ENCODE peak calls at places on chromosomes 7 and 10, in nine cellular contexts. M is transverse colon; D is CD8-positive, alpha-beta memory T cell; B is neural progenitor cell; K is heart left ventricle; C is neuronal stem cell; V is esophagus squamous epithelium; J is colonic mucosa; E is suprapubic skin. L is an unnamed sample. For H3K4me1 and H3K9me3, the result is how much of the 10 kb centered on the place peaks cover.

GRCh38 chr7:38306136-38306535 is 32.7 kb upstream of the TARP start:
- DNase-seq in C (no peak), M (no peak), K (no peak), J (no peak), B (no peak), D (no peak), E (no peak), V (no peak), L (no peak)

GRCh38 chr10:11186330-11186729 is 168.7 kb downstream of the CELF2 start:
- DNase-seq in K (no peak), C (no peak), E (no peak), B (no peak), V (no peak), J (no peak), M (no peak), D (no peak), L (no peak)

GRCh38 chr10:103792547-103792946 is 62.8 kb downstream of the SH3PXD2A start:
- DNase-seq in M (no peak), B (no peak), D (no peak), V (no peak), K (no peak), J (no peak), E (peak), C (no peak), L (no peak)

GRCh38 chr10:120012566-120012965 is 120.0 kb downstream of the SEC23IP start:
- DNase-seq in K (no peak), B (no peak), J (no peak), D (no peak), C (no peak), M (no peak), E (no peak), V (no peak), L (no peak)

GRCh38 chr10:127115086-127115485 is 81.3 kb downstream of the INSYN2A start:
- DNase-seq in B (no peak), D (no peak), J (no peak), M (no peak), K (no peak), E (no peak), C (no peak), V (no peak), L (no peak)

GRCh38 chr10:44706745-44707144 is 204.4 kb upstream of the TMEM72 start:
- DNase-seq in B (no peak), M (no peak), C (no peak), D (no peak), J (no peak), K (no peak), E (no peak), V (no peak), L (no peak)

GRCh38 chr7:36939816-36940215 is 215.5 kb upstream of the AOAH start:
- DNase-seq in M (no peak), D (no peak), J (no peak), V (no peak), B (no peak), E (no peak), K (no peak), C (no peak), L (no peak)

GRCh38 chr7:6705959-6706665 is 635 bp downstream of the ZNF12 start:
- DNase-seq in E (peak), B (peak), V (no peak), K (peak), J (peak), C (no peak), D (peak), M (peak), L (peak)

GRCh38 chr10:73859441-73860049 is 14.8 kb downstream of the CAMK2G start:
- DNase-seq in J (no peak), K (no peak), B (no peak), V (no peak), D (peak), C (no peak), M (peak), E (no peak), L (no peak)

DNA sequence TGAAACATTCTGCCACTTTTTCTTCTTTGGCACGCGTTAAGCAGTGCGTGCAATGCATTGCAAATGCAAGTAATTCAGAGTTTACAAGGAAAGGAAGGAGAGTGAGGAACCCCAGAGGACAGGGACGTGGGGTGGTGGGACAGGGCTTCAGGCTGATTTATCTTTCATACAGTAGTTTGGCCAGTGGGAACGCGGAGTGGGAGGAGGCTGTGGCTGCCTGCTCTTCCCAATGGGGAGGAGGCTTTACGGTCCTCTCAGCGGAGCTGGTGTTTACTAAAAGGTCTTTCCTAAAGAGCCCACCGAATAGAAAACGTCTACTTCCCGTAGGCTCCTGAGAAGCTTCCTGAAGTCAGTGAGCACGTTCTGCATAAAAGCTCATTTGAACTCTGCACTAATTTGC is 287.0 kb downstream of the DPP6 start:
- DNase-seq in M (no peak), K (no peak), B (no peak), D (no peak), J (no peak), C (no peak), E (no peak), V (no peak), L (no peak)
- H3K4me1 ChIP-seq in M (under half), K (under half), B (under half), D (under half), J (under half), C (under half), E (under half), V (under half), L (under half)

DNA sequence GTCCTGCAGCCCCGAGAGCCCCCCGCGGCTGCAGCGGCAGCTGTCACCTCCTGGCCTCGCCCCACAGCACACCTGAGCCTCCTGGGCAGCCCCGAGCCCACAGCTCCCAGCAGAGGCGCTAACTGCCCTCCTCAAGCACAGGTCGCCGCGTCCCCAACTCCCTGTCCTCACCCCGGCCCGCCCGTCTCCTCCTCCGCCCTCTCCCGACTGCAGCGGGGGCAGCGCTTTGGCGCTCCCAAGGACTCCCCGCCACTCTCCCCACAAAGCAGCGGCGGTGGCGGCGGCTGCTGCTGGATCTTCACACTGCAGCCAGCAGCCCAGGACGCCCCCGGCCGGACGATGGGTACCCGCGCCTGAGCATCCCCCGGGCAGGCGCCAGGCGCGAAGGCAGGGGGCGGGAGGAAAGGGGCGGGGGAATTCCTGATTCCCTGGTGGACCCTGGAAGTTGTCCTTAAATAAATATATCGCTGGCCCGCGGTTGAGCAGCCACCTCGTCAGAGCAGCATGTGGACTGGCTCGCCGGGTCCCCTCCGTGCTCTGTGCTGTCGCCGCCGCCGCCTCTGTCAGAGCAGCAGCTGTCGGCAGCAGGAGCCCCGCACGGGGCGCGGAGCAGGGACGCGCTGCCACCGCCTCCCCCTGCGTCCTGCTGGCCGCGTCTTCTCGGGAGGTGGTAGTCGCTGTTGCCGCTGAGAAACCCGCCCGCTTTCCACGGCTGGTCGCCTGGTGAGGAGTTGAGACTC is at the start of gene ZNF804B:
- DNase-seq in M (peak), E (peak), B (peak), V (no peak), D (peak), C (peak), K (peak), J (no peak), L (peak)
- H3K4me3 ChIP-seq in M (no peak), E (peak), B (peak), V (peak), D (no peak), C (peak), K (peak), J (peak), L (no peak)

GRCh38 chr7:68073701-68074100 is 1077.1 kb downstream of the TYW1 start:
- DNase-seq in D (no peak), J (no peak), V (no peak), K (no peak), C (no peak), E (no peak), M (no peak), B (no peak), L (no peak)
- H3K9me3 ChIP-seq in D (under half), J (under half), V (under half), K (under half), C (under half), E (under half), M (under half), B (under half), L (under half)

DNA sequence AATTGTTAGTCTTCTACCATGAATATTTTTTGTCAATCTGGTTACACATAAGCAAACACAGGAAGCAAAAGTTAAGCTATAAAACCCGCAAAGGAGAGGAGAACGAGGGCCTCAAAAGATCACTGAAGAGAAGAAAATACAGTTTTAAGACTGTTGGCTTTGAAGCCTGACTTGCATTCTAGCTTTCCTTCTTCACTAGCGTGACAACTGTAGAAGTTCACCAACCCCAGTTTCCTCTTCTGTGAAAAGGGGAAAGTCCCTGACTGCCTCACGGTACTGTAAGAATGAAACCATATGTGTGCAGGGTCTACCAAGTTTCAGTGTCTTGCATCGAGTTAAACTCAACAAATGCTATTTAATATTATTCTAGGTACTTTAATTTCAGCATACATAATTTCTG is 7.5 kb upstream of the LRRN3 start:
- DNase-seq in D (peak), V (no peak), M (no peak), J (no peak), C (no peak), B (no peak), K (no peak), E (no peak), L (peak)
- H3K4me1 ChIP-seq in D (under half), V (under half), M (under half), J (under half), C (under half), B (under half), K (under half), E (under half), L (under half)

DNA sequence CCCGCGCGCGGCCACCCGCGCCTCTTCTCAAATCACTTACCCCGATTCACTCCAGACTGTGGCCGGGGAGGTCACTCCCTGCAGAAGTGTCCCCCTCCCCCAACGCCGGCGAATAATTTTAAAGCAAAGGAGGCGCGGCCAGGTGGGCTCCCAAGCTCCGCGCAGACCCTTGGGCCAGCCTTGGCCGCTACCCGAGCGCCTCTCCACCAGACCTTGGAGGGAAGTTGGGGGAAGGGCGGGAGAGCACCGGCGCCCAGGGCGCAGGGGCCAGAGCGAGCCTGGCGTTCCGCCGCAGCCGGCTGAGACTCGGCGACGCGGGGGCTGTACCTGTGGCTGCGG is 270 bp downstream of the MKX start:
- DNase-seq in M (peak), D (no peak), B (no peak), C (no peak), K (no peak), V (no peak), E (no peak), J (no peak), L (no peak)
- H3K4me3 ChIP-seq in M (no peak), D (peak), B (peak), C (peak), K (peak), V (peak), E (peak), J (peak), L (peak)